ENCODE peak calls at places on chromosomes 12 and 14, in ten cellular contexts. One of them, this sample, is unnamed.

GRCh38 chr12:132190012-132190755 is 45.9 kb downstream of the NOC4L start:
- DNase-seq in epithelial cell of esophagus: peak
- DNase-seq in astrocyte of the spinal cord: no peak
- DNase-seq in left ventricle myocardium inferior: no peak
- DNase-seq in upper lobe of left lung: peak
- DNase-seq in endothelial cell: peak
- DNase-seq in MCF 10A: no peak
- DNase-seq in heart right ventricle: peak
- DNase-seq in AG09319: no peak
- DNase-seq in GM12865: peak
- DNase-seq in this sample: peak

GRCh38 chr12:113850309-113851056 is 115.6 kb downstream of the RBM19 start:
- DNase-seq in epithelial cell of esophagus: no peak
- DNase-seq in astrocyte of the spinal cord: peak
- DNase-seq in left ventricle myocardium inferior: peak
- DNase-seq in upper lobe of left lung: no peak
- DNase-seq in endothelial cell: no peak
- DNase-seq in MCF 10A: no peak
- DNase-seq in heart right ventricle: peak
- DNase-seq in AG09319: no peak
- DNase-seq in GM12865: no peak
- DNase-seq in this sample: no peak

GRCh38 chr12:93802698-93803097 is 125.5 kb downstream of the CRADD start:
- DNase-seq in epithelial cell of esophagus: no peak
- DNase-seq in astrocyte of the spinal cord: peak
- DNase-seq in left ventricle myocardium inferior: no peak
- DNase-seq in upper lobe of left lung: no peak
- DNase-seq in endothelial cell: no peak
- DNase-seq in MCF 10A: peak
- DNase-seq in heart right ventricle: no peak
- DNase-seq in AG09319: no peak
- DNase-seq in GM12865: no peak
- DNase-seq in this sample: no peak

GRCh38 chr14:90444077-90444696 is 47.4 kb downstream of the CALM1 start:
- DNase-seq in epithelial cell of esophagus: peak
- DNase-seq in astrocyte of the spinal cord: no peak
- DNase-seq in left ventricle myocardium inferior: no peak
- DNase-seq in upper lobe of left lung: no peak
- DNase-seq in endothelial cell: no peak
- DNase-seq in MCF 10A: peak
- DNase-seq in heart right ventricle: no peak
- DNase-seq in AG09319: no peak
- DNase-seq in GM12865: no peak
- DNase-seq in this sample: no peak

GRCh38 chr14:58430156-58430555 is 2.6 kb downstream of the KIAA0586 start:
- DNase-seq in epithelial cell of esophagus: peak
- DNase-seq in astrocyte of the spinal cord: peak
- DNase-seq in left ventricle myocardium inferior: no peak
- DNase-seq in upper lobe of left lung: no peak
- DNase-seq in endothelial cell: no peak
- DNase-seq in MCF 10A: peak
- DNase-seq in heart right ventricle: no peak
- DNase-seq in AG09319: no peak
- DNase-seq in GM12865: peak
- DNase-seq in this sample: no peak

GRCh38 chr14:54664961-54665360 is 98.0 kb downstream of the SAMD4A start:
- DNase-seq in epithelial cell of esophagus: no peak
- DNase-seq in astrocyte of the spinal cord: no peak
- DNase-seq in left ventricle myocardium inferior: no peak
- DNase-seq in upper lobe of left lung: no peak
- DNase-seq in endothelial cell: no peak
- DNase-seq in MCF 10A: no peak
- DNase-seq in heart right ventricle: no peak
- DNase-seq in AG09319: no peak
- DNase-seq in GM12865: no peak
- DNase-seq in this sample: no peak

GRCh38 chr12:118633071-118633470 is 256.7 kb downstream of the SUDS3 start:
- DNase-seq in epithelial cell of esophagus: no peak
- DNase-seq in astrocyte of the spinal cord: no peak
- DNase-seq in left ventricle myocardium inferior: no peak
- DNase-seq in upper lobe of left lung: no peak
- DNase-seq in endothelial cell: no peak
- DNase-seq in MCF 10A: no peak
- DNase-seq in heart right ventricle: no peak
- DNase-seq in AG09319: no peak
- DNase-seq in GM12865: no peak
- DNase-seq in this sample: no peak

GRCh38 chr12:121499929-121500793 is 80.7 kb downstream of the KDM2B start:
- DNase-seq in epithelial cell of esophagus: peak
- DNase-seq in astrocyte of the spinal cord: peak
- DNase-seq in left ventricle myocardium inferior: peak
- DNase-seq in upper lobe of left lung: peak
- DNase-seq in endothelial cell: peak
- DNase-seq in MCF 10A: peak
- DNase-seq in heart right ventricle: peak
- DNase-seq in AG09319: peak
- DNase-seq in GM12865: peak
- DNase-seq in this sample: peak

GRCh38 chr12:47832263-47832933 is 12.7 kb upstream of the HDAC7 start:
- DNase-seq in epithelial cell of esophagus: no peak
- DNase-seq in astrocyte of the spinal cord: no peak
- DNase-seq in left ventricle myocardium inferior: no peak
- DNase-seq in upper lobe of left lung: no peak
- DNase-seq in endothelial cell: no peak
- DNase-seq in MCF 10A: no peak
- DNase-seq in heart right ventricle: no peak
- DNase-seq in AG09319: no peak
- DNase-seq in GM12865: no peak
- DNase-seq in this sample: peak

GRCh38 chr12:32560520-32560919 is 118.6 kb upstream of the DNM1L start:
- DNase-seq in epithelial cell of esophagus: no peak
- DNase-seq in astrocyte of the spinal cord: no peak
- DNase-seq in left ventricle myocardium inferior: no peak
- DNase-seq in upper lobe of left lung: no peak
- DNase-seq in endothelial cell: no peak
- DNase-seq in MCF 10A: no peak
- DNase-seq in heart right ventricle: no peak
- DNase-seq in AG09319: no peak
- DNase-seq in GM12865: no peak
- DNase-seq in this sample: no peak
- TF ChIP-seq CTCF in epithelial cell of esophagus: no peak
- TF ChIP-seq CTCF in astrocyte of the spinal cord: no peak
- TF ChIP-seq CTCF in left ventricle myocardium inferior: no peak
- TF ChIP-seq CTCF in upper lobe of left lung: no peak
- TF ChIP-seq CTCF in endothelial cell: no peak
- TF ChIP-seq CTCF in MCF 10A: no peak
- TF ChIP-seq CTCF in heart right ventricle: no peak
- TF ChIP-seq CTCF in AG09319: no peak
- TF ChIP-seq CTCF in GM12865: no peak
- TF ChIP-seq CTCF in this sample: no peak

GRCh38 chr12:5689773-5690172 is 255.3 kb downstream of the ANO2 start:
- DNase-seq in epithelial cell of esophagus: no peak
- DNase-seq in astrocyte of the spinal cord: no peak
- DNase-seq in left ventricle myocardium inferior: no peak
- DNase-seq in upper lobe of left lung: no peak
- DNase-seq in endothelial cell: no peak
- DNase-seq in MCF 10A: no peak
- DNase-seq in heart right ventricle: no peak
- DNase-seq in AG09319: no peak
- DNase-seq in GM12865: no peak
- DNase-seq in this sample: no peak
- TF ChIP-seq CTCF in epithelial cell of esophagus: no peak
- TF ChIP-seq CTCF in astrocyte of the spinal cord: no peak
- TF ChIP-seq CTCF in left ventricle myocardium inferior: no peak
- TF ChIP-seq CTCF in upper lobe of left lung: no peak
- TF ChIP-seq CTCF in endothelial cell: no peak
- TF ChIP-seq CTCF in MCF 10A: no peak
- TF ChIP-seq CTCF in heart right ventricle: no peak
- TF ChIP-seq CTCF in AG09319: no peak
- TF ChIP-seq CTCF in GM12865: no peak
- TF ChIP-seq CTCF in this sample: no peak

DNA sequence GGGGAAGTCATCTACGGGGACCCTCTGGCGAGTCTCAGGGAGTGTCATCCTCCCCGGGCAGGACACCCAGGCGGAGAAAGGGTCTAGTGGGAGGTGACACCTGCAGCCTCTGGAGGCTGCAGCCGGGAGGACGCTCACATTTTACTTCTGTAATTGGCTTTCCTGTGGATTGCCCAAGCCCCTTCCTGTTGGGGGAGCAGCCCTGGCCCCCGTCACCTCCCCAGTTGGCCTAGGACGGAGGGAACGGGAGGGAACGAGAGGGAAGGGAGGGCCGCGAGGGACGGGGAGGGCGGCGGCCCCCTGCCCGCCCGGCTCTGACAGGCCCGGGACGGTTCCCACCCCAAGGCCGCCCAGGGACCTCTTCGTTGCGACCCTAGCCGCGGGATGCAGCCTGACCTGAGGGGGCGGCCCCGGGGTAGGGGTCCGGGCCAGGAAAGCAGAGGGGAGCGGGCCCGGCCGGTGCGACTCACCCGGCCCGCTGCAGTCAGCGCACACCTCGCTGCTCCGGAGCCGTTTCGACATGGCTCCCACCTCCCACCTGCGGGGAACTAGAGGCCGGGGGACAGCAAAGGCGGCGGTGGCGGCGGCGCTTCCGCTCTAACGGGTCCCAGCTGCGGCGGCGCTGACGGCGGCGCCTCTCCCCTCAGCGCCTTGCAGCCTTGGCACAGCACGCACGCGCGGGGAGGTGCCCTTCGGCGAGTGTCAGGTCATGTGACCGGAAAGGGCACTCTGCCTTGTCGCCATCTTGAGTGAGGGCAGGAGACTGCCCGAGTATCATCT is at the start of gene GIT2:
- DNase-seq in epithelial cell of esophagus: peak
- DNase-seq in astrocyte of the spinal cord: peak
- DNase-seq in left ventricle myocardium inferior: peak
- DNase-seq in upper lobe of left lung: peak
- DNase-seq in endothelial cell: peak
- DNase-seq in MCF 10A: peak
- DNase-seq in heart right ventricle: peak
- DNase-seq in AG09319: peak
- DNase-seq in GM12865: peak
- DNase-seq in this sample: peak
- TF ChIP-seq CTCF in epithelial cell of esophagus: no peak
- TF ChIP-seq CTCF in astrocyte of the spinal cord: no peak
- TF ChIP-seq CTCF in left ventricle myocardium inferior: no peak
- TF ChIP-seq CTCF in upper lobe of left lung: peak
- TF ChIP-seq CTCF in endothelial cell: no peak
- TF ChIP-seq CTCF in MCF 10A: no peak
- TF ChIP-seq CTCF in heart right ventricle: no peak
- TF ChIP-seq CTCF in AG09319: no peak
- TF ChIP-seq CTCF in GM12865: no peak
- TF ChIP-seq CTCF in this sample: no peak

DNA sequence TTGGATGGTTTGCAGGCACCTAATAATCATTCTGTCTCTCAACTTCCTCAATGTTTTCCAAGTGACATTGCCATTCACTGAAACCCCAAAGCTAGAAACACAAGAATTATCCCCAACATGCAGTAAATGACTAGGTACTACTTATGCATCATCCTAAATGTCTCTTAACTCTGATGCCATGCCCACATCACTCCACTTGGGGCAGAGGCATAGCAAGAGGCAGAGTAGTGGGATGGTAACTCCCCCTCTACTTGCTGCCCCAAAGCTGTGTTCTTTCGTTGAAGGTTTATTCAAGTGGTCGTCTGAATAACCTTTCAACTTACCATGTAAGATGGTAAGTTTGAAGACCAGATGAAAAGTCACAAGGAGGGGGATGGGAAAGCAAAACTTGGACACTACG is 77.9 kb upstream of the SOX5 start:
- DNase-seq in epithelial cell of esophagus: no peak
- DNase-seq in astrocyte of the spinal cord: no peak
- DNase-seq in left ventricle myocardium inferior: no peak
- DNase-seq in upper lobe of left lung: no peak
- DNase-seq in endothelial cell: no peak
- DNase-seq in MCF 10A: no peak
- DNase-seq in heart right ventricle: no peak
- DNase-seq in AG09319: no peak
- DNase-seq in GM12865: no peak
- DNase-seq in this sample: no peak
- TF ChIP-seq CTCF in epithelial cell of esophagus: no peak
- TF ChIP-seq CTCF in astrocyte of the spinal cord: no peak
- TF ChIP-seq CTCF in left ventricle myocardium inferior: no peak
- TF ChIP-seq CTCF in upper lobe of left lung: no peak
- TF ChIP-seq CTCF in endothelial cell: no peak
- TF ChIP-seq CTCF in MCF 10A: no peak
- TF ChIP-seq CTCF in heart right ventricle: no peak
- TF ChIP-seq CTCF in AG09319: no peak
- TF ChIP-seq CTCF in GM12865: no peak
- TF ChIP-seq CTCF in this sample: no peak

DNA sequence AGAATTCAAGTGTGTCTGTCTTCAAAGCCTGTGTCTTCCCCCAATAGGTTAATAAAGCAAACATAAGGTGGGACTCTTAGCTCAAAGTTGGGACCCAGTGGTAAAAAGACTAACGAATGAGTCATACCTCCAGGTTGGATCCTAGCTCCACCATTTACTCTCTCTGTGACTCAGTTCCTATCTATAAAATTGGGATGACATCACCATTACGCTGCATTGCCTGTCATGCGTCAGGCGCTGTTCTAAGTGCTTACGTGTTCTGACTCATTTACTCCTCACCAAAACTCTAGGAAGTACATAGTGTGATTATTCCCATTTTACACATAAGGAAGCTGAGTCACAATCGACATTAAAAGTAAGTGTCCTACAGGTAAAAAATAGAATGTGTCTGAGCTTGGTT is 915.8 kb downstream of the VRK1 start:
- DNase-seq in epithelial cell of esophagus: peak
- DNase-seq in astrocyte of the spinal cord: peak
- DNase-seq in left ventricle myocardium inferior: no peak
- DNase-seq in upper lobe of left lung: no peak
- DNase-seq in endothelial cell: no peak
- DNase-seq in MCF 10A: peak
- DNase-seq in heart right ventricle: no peak
- DNase-seq in AG09319: no peak
- DNase-seq in GM12865: no peak
- DNase-seq in this sample: no peak
- TF ChIP-seq CTCF in epithelial cell of esophagus: no peak
- TF ChIP-seq CTCF in astrocyte of the spinal cord: no peak
- TF ChIP-seq CTCF in left ventricle myocardium inferior: no peak
- TF ChIP-seq CTCF in upper lobe of left lung: no peak
- TF ChIP-seq CTCF in endothelial cell: no peak
- TF ChIP-seq CTCF in MCF 10A: no peak
- TF ChIP-seq CTCF in heart right ventricle: no peak
- TF ChIP-seq CTCF in AG09319: no peak
- TF ChIP-seq CTCF in GM12865: no peak
- TF ChIP-seq CTCF in this sample: no peak

GRCh38 chr14:92906823-92907222 is 16.1 kb upstream of the CHGA start:
- DNase-seq in epithelial cell of esophagus: no peak
- DNase-seq in astrocyte of the spinal cord: no peak
- DNase-seq in left ventricle myocardium inferior: no peak
- DNase-seq in upper lobe of left lung: no peak
- DNase-seq in endothelial cell: no peak
- DNase-seq in MCF 10A: no peak
- DNase-seq in heart right ventricle: no peak
- DNase-seq in AG09319: no peak
- DNase-seq in GM12865: no peak
- DNase-seq in this sample: no peak
- TF ChIP-seq CTCF in epithelial cell of esophagus: no peak
- TF ChIP-seq CTCF in astrocyte of the spinal cord: no peak
- TF ChIP-seq CTCF in left ventricle myocardium inferior: no peak
- TF ChIP-seq CTCF in upper lobe of left lung: no peak
- TF ChIP-seq CTCF in endothelial cell: no peak
- TF ChIP-seq CTCF in MCF 10A: no peak
- TF ChIP-seq CTCF in heart right ventricle: no peak
- TF ChIP-seq CTCF in AG09319: no peak
- TF ChIP-seq CTCF in GM12865: no peak
- TF ChIP-seq CTCF in this sample: no peak

GRCh38 chr12:69880566-69880965 is 55.5 kb downstream of the MYRFL start:
- DNase-seq in epithelial cell of esophagus: peak
- DNase-seq in astrocyte of the spinal cord: peak
- DNase-seq in left ventricle myocardium inferior: no peak
- DNase-seq in upper lobe of left lung: no peak
- DNase-seq in endothelial cell: no peak
- DNase-seq in MCF 10A: peak
- DNase-seq in heart right ventricle: no peak
- DNase-seq in AG09319: no peak
- DNase-seq in GM12865: no peak
- DNase-seq in this sample: no peak
- TF ChIP-seq CTCF in epithelial cell of esophagus: peak
- TF ChIP-seq CTCF in astrocyte of the spinal cord: peak
- TF ChIP-seq CTCF in left ventricle myocardium inferior: no peak
- TF ChIP-seq CTCF in upper lobe of left lung: no peak
- TF ChIP-seq CTCF in endothelial cell: no peak
- TF ChIP-seq CTCF in MCF 10A: no peak
- TF ChIP-seq CTCF in heart right ventricle: no peak
- TF ChIP-seq CTCF in AG09319: no peak
- TF ChIP-seq CTCF in GM12865: no peak
- TF ChIP-seq CTCF in this sample: no peak